ENCODE peak calls at places on chromosomes 13 and 19, in seven cellular contexts. One of them, this sample, is unnamed.

GRCh38 chr13:28531195-28531955 is 36.4 kb upstream of the FLT1 start:
- DNase-seq in iPS DF 6.9: no peak
- DNase-seq in Panc1: no peak
- DNase-seq in H1: peak; percentile 27
- DNase-seq in sigmoid colon: no peak
- DNase-seq in esophagus squamous epithelium: no peak
- DNase-seq in astrocyte: no peak
- DNase-seq in this sample: peak; percentile 81

GRCh38 chr19:43504426-43505185 is at the start of gene PHLDB3:
- DNase-seq in iPS DF 6.9: no peak
- DNase-seq in Panc1: no peak
- DNase-seq in H1: no peak
- DNase-seq in sigmoid colon: peak; percentile 76
- DNase-seq in esophagus squamous epithelium: no peak
- DNase-seq in astrocyte: no peak
- DNase-seq in this sample: peak; percentile 85

GRCh38 chr13:28582225-28582891 is 76.6 kb upstream of the POMP start:
- DNase-seq in iPS DF 6.9: no peak
- DNase-seq in Panc1: no peak
- DNase-seq in H1: no peak
- DNase-seq in sigmoid colon: no peak
- DNase-seq in esophagus squamous epithelium: no peak
- DNase-seq in astrocyte: no peak
- DNase-seq in this sample: no peak

GRCh38 chr13:112179995-112180394 is 113.0 kb downstream of the SOX1 start:
- DNase-seq in iPS DF 6.9: no peak
- DNase-seq in Panc1: no peak
- DNase-seq in H1: no peak
- DNase-seq in sigmoid colon: no peak
- DNase-seq in esophagus squamous epithelium: no peak
- DNase-seq in astrocyte: no peak
- DNase-seq in this sample: no peak

GRCh38 chr13:39561971-39562370 is 41.0 kb downstream of the LHFPL6 start:
- DNase-seq in iPS DF 6.9: no peak
- DNase-seq in Panc1: no peak
- DNase-seq in H1: no peak
- DNase-seq in sigmoid colon: no peak
- DNase-seq in esophagus squamous epithelium: no peak
- DNase-seq in astrocyte: no peak
- DNase-seq in this sample: no peak

GRCh38 chr13:80296638-80297037 is 44.3 kb downstream of the SPRY2 start:
- DNase-seq in iPS DF 6.9: no peak
- DNase-seq in Panc1: no peak
- DNase-seq in H1: no peak
- DNase-seq in sigmoid colon: no peak
- DNase-seq in esophagus squamous epithelium: no peak
- DNase-seq in astrocyte: no peak
- DNase-seq in this sample: peak; percentile 57

GRCh38 chr19:36421749-36422481 is 3.5 kb upstream of the ZFP82 start:
- DNase-seq in iPS DF 6.9: no peak
- DNase-seq in Panc1: no peak
- DNase-seq in H1: no peak
- DNase-seq in sigmoid colon: no peak
- DNase-seq in esophagus squamous epithelium: no peak
- DNase-seq in astrocyte: peak; percentile 14
- DNase-seq in this sample: no peak

GRCh38 chr19:54014920-54015560 is 23.6 kb downstream of the CACNG6 start:
- DNase-seq in iPS DF 6.9: no peak
- DNase-seq in Panc1: no peak
- DNase-seq in H1: no peak
- DNase-seq in sigmoid colon: no peak
- DNase-seq in esophagus squamous epithelium: no peak
- DNase-seq in astrocyte: no peak
- DNase-seq in this sample: no peak

GRCh38 chr13:80337011-80337688 is 3.8 kb downstream of the SPRY2 start:
- DNase-seq in iPS DF 6.9: no peak
- DNase-seq in Panc1: no peak
- DNase-seq in H1: no peak
- DNase-seq in sigmoid colon: no peak
- DNase-seq in esophagus squamous epithelium: no peak
- DNase-seq in astrocyte: no peak
- DNase-seq in this sample: no peak

GRCh38 chr19:49677901-49678674 is 1.0 kb downstream of the PRMT1 start:
- DNase-seq in iPS DF 6.9: no peak
- DNase-seq in Panc1: no peak
- DNase-seq in H1: peak; percentile 72
- DNase-seq in sigmoid colon: peak; percentile 82
- DNase-seq in esophagus squamous epithelium: no peak
- DNase-seq in astrocyte: peak; percentile 16
- DNase-seq in this sample: peak; percentile 80

GRCh38 chr19:20077791-20078463 is at the start of gene ZNF90:
- DNase-seq in iPS DF 6.9: peak; percentile 95
- DNase-seq in Panc1: peak; percentile 83
- DNase-seq in H1: peak; percentile 84
- DNase-seq in sigmoid colon: peak; percentile 99
- DNase-seq in esophagus squamous epithelium: peak; percentile 27
- DNase-seq in astrocyte: peak; percentile 93
- DNase-seq in this sample: peak; percentile 95

GRCh38 chr19:38683393-38684077 is 36.1 kb downstream of the ACTN4 start:
- DNase-seq in iPS DF 6.9: peak; percentile 82
- DNase-seq in Panc1: peak; percentile 100
- DNase-seq in H1: peak; percentile 85
- DNase-seq in sigmoid colon: peak; percentile 80
- DNase-seq in esophagus squamous epithelium: no peak
- DNase-seq in astrocyte: peak; percentile 94
- DNase-seq in this sample: peak; percentile 91

GRCh38 chr19:31555634-31556215 is 206.5 kb upstream of the TSHZ3 start:
- DNase-seq in iPS DF 6.9: no peak
- DNase-seq in Panc1: no peak
- DNase-seq in H1: no peak
- DNase-seq in sigmoid colon: no peak
- DNase-seq in esophagus squamous epithelium: no peak
- DNase-seq in astrocyte: no peak
- DNase-seq in this sample: no peak

GRCh38 chr19:342801-343421 is 1.7 kb downstream of the MIER2 start:
- DNase-seq in iPS DF 6.9: no peak
- DNase-seq in Panc1: no peak
- DNase-seq in H1: no peak
- DNase-seq in sigmoid colon: peak; percentile 80
- DNase-seq in esophagus squamous epithelium: no peak
- DNase-seq in astrocyte: peak; percentile 95
- DNase-seq in this sample: peak; percentile 91

GRCh38 chr19:46786236-46787039 is 2.0 kb downstream of the SLC1A5 start:
- DNase-seq in iPS DF 6.9: no peak
- DNase-seq in Panc1: no peak
- DNase-seq in H1: no peak
- DNase-seq in sigmoid colon: peak; percentile 89
- DNase-seq in esophagus squamous epithelium: no peak
- DNase-seq in astrocyte: peak; percentile 67
- DNase-seq in this sample: peak; percentile 77

GRCh38 chr19:45217193-45217956 is 27.8 kb downstream of the EXOC3L2 start:
- DNase-seq in iPS DF 6.9: no peak
- DNase-seq in Panc1: no peak
- DNase-seq in H1: no peak
- DNase-seq in sigmoid colon: no peak
- DNase-seq in esophagus squamous epithelium: no peak
- DNase-seq in astrocyte: no peak
- DNase-seq in this sample: peak; percentile 76

GRCh38 chr13:111165189-111165588 is 50.1 kb downstream of the ARHGEF7 start:
- DNase-seq in iPS DF 6.9: no peak
- DNase-seq in Panc1: no peak
- DNase-seq in H1: no peak
- DNase-seq in sigmoid colon: no peak
- DNase-seq in esophagus squamous epithelium: no peak
- DNase-seq in astrocyte: no peak
- DNase-seq in this sample: no peak

GRCh38 chr19:29831041-29831548 is 19.3 kb downstream of the CCNE1 start:
- DNase-seq in iPS DF 6.9: no peak
- DNase-seq in Panc1: no peak
- DNase-seq in H1: no peak
- DNase-seq in sigmoid colon: no peak
- DNase-seq in esophagus squamous epithelium: no peak
- DNase-seq in astrocyte: no peak
- DNase-seq in this sample: peak; percentile 31

GRCh38 chr19:52923782-52924593 is 760 bp upstream of the ZNF888 start:
- DNase-seq in iPS DF 6.9: no peak
- DNase-seq in Panc1: no peak
- DNase-seq in H1: no peak
- DNase-seq in sigmoid colon: peak; percentile 82
- DNase-seq in esophagus squamous epithelium: no peak
- DNase-seq in astrocyte: no peak
- DNase-seq in this sample: peak; percentile 84

GRCh38 chr13:75021151-75021550 is 460.8 kb downstream of the TBC1D4 start:
- DNase-seq in iPS DF 6.9: no peak
- DNase-seq in Panc1: no peak
- DNase-seq in H1: no peak
- DNase-seq in sigmoid colon: no peak
- DNase-seq in esophagus squamous epithelium: no peak
- DNase-seq in astrocyte: no peak
- DNase-seq in this sample: no peak

GRCh38 chr13:29568731-29569130 is 26.8 kb downstream of the SLC7A1 start:
- DNase-seq in iPS DF 6.9: no peak
- DNase-seq in Panc1: no peak
- DNase-seq in H1: no peak
- DNase-seq in sigmoid colon: no peak
- DNase-seq in esophagus squamous epithelium: no peak
- DNase-seq in astrocyte: peak; percentile 51
- DNase-seq in this sample: no peak

GRCh38 chr13:26022538-26023292 is 29.1 kb downstream of the SHISA2 start:
- DNase-seq in iPS DF 6.9: no peak
- DNase-seq in Panc1: peak; percentile 46
- DNase-seq in H1: no peak
- DNase-seq in sigmoid colon: no peak
- DNase-seq in esophagus squamous epithelium: no peak
- DNase-seq in astrocyte: peak; percentile 67
- DNase-seq in this sample: peak; percentile 93

GRCh38 chr13:77034883-77035282 is 7.9 kb upstream of the FBXL3 start:
- DNase-seq in iPS DF 6.9: no peak
- DNase-seq in Panc1: no peak
- DNase-seq in H1: no peak
- DNase-seq in sigmoid colon: no peak
- DNase-seq in esophagus squamous epithelium: no peak
- DNase-seq in astrocyte: no peak
- DNase-seq in this sample: no peak

GRCh38 chr13:112756967-112757758 is 67.3 kb downstream of the ATP11A start:
- DNase-seq in iPS DF 6.9: no peak
- DNase-seq in Panc1: no peak
- DNase-seq in H1: no peak
- DNase-seq in sigmoid colon: no peak
- DNase-seq in esophagus squamous epithelium: no peak
- DNase-seq in astrocyte: no peak
- DNase-seq in this sample: no peak

DNA sequence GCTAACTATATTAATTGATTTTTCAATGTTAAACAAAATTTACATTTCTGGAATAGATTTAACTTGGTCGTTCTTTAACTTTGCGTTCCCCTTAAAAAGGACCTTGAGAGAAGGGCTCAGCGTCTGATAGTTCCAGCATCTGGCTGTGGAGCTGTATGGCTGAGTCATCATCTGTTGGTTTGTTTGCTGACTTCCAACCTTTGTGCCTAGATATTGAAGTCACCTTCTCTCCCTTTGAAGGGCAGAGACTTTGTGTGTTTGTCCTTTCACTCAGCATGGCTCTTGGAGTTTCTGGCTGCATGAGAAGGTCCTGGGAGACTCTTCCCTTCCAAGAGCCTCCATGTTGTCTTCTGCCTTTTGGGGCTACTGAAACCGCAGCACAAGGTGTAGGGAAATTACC is 16.6 kb upstream of the IRS2 start:
- DNase-seq in iPS DF 6.9: no peak
- DNase-seq in Panc1: no peak
- DNase-seq in H1: no peak
- DNase-seq in sigmoid colon: no peak
- DNase-seq in esophagus squamous epithelium: no peak
- DNase-seq in astrocyte: no peak
- DNase-seq in this sample: no peak
- H3K27ac ChIP-seq in iPS DF 6.9: no peak overlapping the region
- H3K27ac ChIP-seq in Panc1: no peak overlapping the region
- H3K27ac ChIP-seq in H1: no peak overlapping the region
- H3K27ac ChIP-seq in sigmoid colon: no peak overlapping the region
- H3K27ac ChIP-seq in esophagus squamous epithelium: no peak overlapping the region
- H3K27ac ChIP-seq in astrocyte: no peak overlapping the region
- H3K27ac ChIP-seq in this sample: no peak overlapping the region

GRCh38 chr19:51552996-51553725 is 17.9 kb upstream of the ZNF175 start:
- DNase-seq in iPS DF 6.9: peak; percentile 95
- DNase-seq in Panc1: no peak
- DNase-seq in H1: peak; percentile 82
- DNase-seq in sigmoid colon: no peak
- DNase-seq in esophagus squamous epithelium: no peak
- DNase-seq in astrocyte: peak; percentile 8
- DNase-seq in this sample: peak; percentile 89

GRCh38 chr19:51552608-51552995 is 18.5 kb upstream of the ZNF175 start:
- DNase-seq in iPS DF 6.9: no peak
- DNase-seq in Panc1: no peak
- DNase-seq in H1: no peak
- DNase-seq in sigmoid colon: no peak
- DNase-seq in esophagus squamous epithelium: no peak
- DNase-seq in astrocyte: no peak
- DNase-seq in this sample: no peak

GRCh38 chr19:51550848-51551672 is 19.6 kb upstream of the SIGLEC6 start:
- DNase-seq in iPS DF 6.9: no peak
- DNase-seq in Panc1: no peak
- DNase-seq in H1: no peak
- DNase-seq in sigmoid colon: no peak
- DNase-seq in esophagus squamous epithelium: no peak
- DNase-seq in astrocyte: no peak
- DNase-seq in this sample: no peak

GRCh38 chr19:51549533-51550324 is 18.3 kb upstream of the SIGLEC6 start:
- DNase-seq in iPS DF 6.9: no peak
- DNase-seq in Panc1: no peak
- DNase-seq in H1: no peak
- DNase-seq in sigmoid colon: no peak
- DNase-seq in esophagus squamous epithelium: no peak
- DNase-seq in astrocyte: no peak
- DNase-seq in this sample: no peak

GRCh38 chr19:51551673-51552440 is 19.2 kb upstream of the ZNF175 start:
- DNase-seq in iPS DF 6.9: no peak
- DNase-seq in Panc1: no peak
- DNase-seq in H1: no peak
- DNase-seq in sigmoid colon: no peak
- DNase-seq in esophagus squamous epithelium: no peak
- DNase-seq in astrocyte: no peak
- DNase-seq in this sample: no peak
- H3K4me1 ChIP-seq in iPS DF 6.9: no peaks in the 10 kb centered on the region
- H3K4me1 ChIP-seq in Panc1: no peaks in the 10 kb centered on the region
- H3K4me1 ChIP-seq in H1: no peaks in the 10 kb centered on the region
- H3K4me1 ChIP-seq in sigmoid colon: no peaks in the 10 kb centered on the region
- H3K4me1 ChIP-seq in esophagus squamous epithelium: no peaks in the 10 kb centered on the region
- H3K4me1 ChIP-seq in astrocyte: no peaks in the 10 kb centered on the region
- H3K4me1 ChIP-seq in this sample: no peaks in the 10 kb centered on the region

GRCh38 chr19:56014765-56015164 is 28.2 kb downstream of the NLRP5 start:
- DNase-seq in iPS DF 6.9: no peak
- DNase-seq in Panc1: no peak
- DNase-seq in H1: no peak
- DNase-seq in sigmoid colon: no peak
- DNase-seq in esophagus squamous epithelium: no peak
- DNase-seq in astrocyte: no peak
- DNase-seq in this sample: no peak
- H3K4me3 ChIP-seq in iPS DF 6.9: no peak overlapping the region
- H3K4me3 ChIP-seq in Panc1: no peak overlapping the region
- H3K4me3 ChIP-seq in H1: no peak overlapping the region
- H3K4me3 ChIP-seq in sigmoid colon: no peak overlapping the region
- H3K4me3 ChIP-seq in esophagus squamous epithelium: no peak overlapping the region
- H3K4me3 ChIP-seq in astrocyte: no peak overlapping the region
- H3K4me3 ChIP-seq in this sample: no peak overlapping the region

GRCh38 chr19:42402376-42403116 is 12.4 kb upstream of the CNFN start:
- DNase-seq in iPS DF 6.9: no peak
- DNase-seq in Panc1: no peak
- DNase-seq in H1: no peak
- DNase-seq in sigmoid colon: peak; percentile 65
- DNase-seq in esophagus squamous epithelium: no peak
- DNase-seq in astrocyte: no peak
- DNase-seq in this sample: no peak
- H3K27ac ChIP-seq in iPS DF 6.9: no peak overlapping the region
- H3K27ac ChIP-seq in Panc1: no peak overlapping the region
- H3K27ac ChIP-seq in H1: no peak overlapping the region
- H3K27ac ChIP-seq in sigmoid colon: no peak overlapping the region
- H3K27ac ChIP-seq in esophagus squamous epithelium: peak overlapping the region; percentile 70
- H3K27ac ChIP-seq in astrocyte: no peak overlapping the region
- H3K27ac ChIP-seq in this sample: no peak overlapping the region

This sample was measured in aorta.